ENCODE peak calls at places on chromosomes 13 and 19, in ten cellular contexts. One of them, this sample, is unnamed. For H3K4me1, the result is how much of the 10 kb centered on the place peaks cover.

GRCh38 chr19:39129116-39129515 is 3.5 kb downstream of the PAK4 start:
- DNase-seq in IMR-90: no peak
- DNase-seq in transverse colon: no peak
- DNase-seq in uterus: no peak
- DNase-seq in testis: no peak
- DNase-seq in tibial nerve: no peak
- DNase-seq in body of pancreas: no peak
- DNase-seq in Peyer's patch: no peak
- DNase-seq in endothelial cell of umbilical vein: no peak
- DNase-seq in right lobe of liver: no peak
- DNase-seq in this sample: no peak

GRCh38 chr19:4233282-4233853 is 4.0 kb downstream of the EBI3 start:
- DNase-seq in tibial nerve: peak
- DNase-seq in body of pancreas: peak
- DNase-seq in IMR-90: peak
- DNase-seq in uterus: no peak
- DNase-seq in right lobe of liver: no peak
- DNase-seq in endothelial cell of umbilical vein: no peak
- DNase-seq in Peyer's patch: peak
- DNase-seq in transverse colon: peak
- DNase-seq in testis: peak
- DNase-seq in this sample: peak

GRCh38 chr13:101457176-101457575 is 4.7 kb downstream of the ITGBL1 start:
- DNase-seq in uterus: no peak
- DNase-seq in Peyer's patch: no peak
- DNase-seq in body of pancreas: no peak
- DNase-seq in tibial nerve: no peak
- DNase-seq in endothelial cell of umbilical vein: no peak
- DNase-seq in right lobe of liver: no peak
- DNase-seq in testis: no peak
- DNase-seq in IMR-90: no peak
- DNase-seq in transverse colon: no peak
- DNase-seq in this sample: no peak

GRCh38 chr13:108915095-108915633 is 285.8 kb downstream of the MYO16 start:
- DNase-seq in transverse colon: no peak
- DNase-seq in Peyer's patch: no peak
- DNase-seq in tibial nerve: peak
- DNase-seq in testis: peak
- DNase-seq in right lobe of liver: no peak
- DNase-seq in body of pancreas: no peak
- DNase-seq in IMR-90: peak
- DNase-seq in endothelial cell of umbilical vein: peak
- DNase-seq in uterus: no peak
- DNase-seq in this sample: peak

GRCh38 chr13:68944272-68944671 is 1163.4 kb upstream of the ATXN8OS start:
- DNase-seq in endothelial cell of umbilical vein: no peak
- DNase-seq in right lobe of liver: no peak
- DNase-seq in Peyer's patch: no peak
- DNase-seq in testis: no peak
- DNase-seq in transverse colon: no peak
- DNase-seq in IMR-90: no peak
- DNase-seq in tibial nerve: no peak
- DNase-seq in body of pancreas: no peak
- DNase-seq in uterus: no peak
- DNase-seq in this sample: no peak

GRCh38 chr19:461664-462551 is 1.1 kb upstream of the SHC2 start:
- DNase-seq in Peyer's patch: peak
- DNase-seq in transverse colon: peak
- DNase-seq in right lobe of liver: peak
- DNase-seq in endothelial cell of umbilical vein: no peak
- DNase-seq in testis: peak
- DNase-seq in body of pancreas: peak
- DNase-seq in uterus: peak
- DNase-seq in IMR-90: no peak
- DNase-seq in tibial nerve: no peak
- DNase-seq in this sample: peak

GRCh38 chr19:45477713-45478453 is 10.1 kb downstream of the FOSB start:
- DNase-seq in right lobe of liver: no peak
- DNase-seq in body of pancreas: no peak
- DNase-seq in tibial nerve: no peak
- DNase-seq in endothelial cell of umbilical vein: no peak
- DNase-seq in IMR-90: no peak
- DNase-seq in Peyer's patch: no peak
- DNase-seq in uterus: no peak
- DNase-seq in transverse colon: no peak
- DNase-seq in testis: no peak
- DNase-seq in this sample: no peak

GRCh38 chr13:97659602-97660001 is 225.6 kb downstream of the RAP2A start:
- DNase-seq in Peyer's patch: no peak
- DNase-seq in body of pancreas: no peak
- DNase-seq in uterus: no peak
- DNase-seq in tibial nerve: no peak
- DNase-seq in testis: peak
- DNase-seq in endothelial cell of umbilical vein: peak
- DNase-seq in right lobe of liver: no peak
- DNase-seq in transverse colon: no peak
- DNase-seq in IMR-90: peak
- DNase-seq in this sample: peak

GRCh38 chr13:110450941-110451340 is 110.6 kb downstream of the RAB20 start:
- DNase-seq in endothelial cell of umbilical vein: no peak
- DNase-seq in Peyer's patch: no peak
- DNase-seq in body of pancreas: no peak
- DNase-seq in uterus: no peak
- DNase-seq in right lobe of liver: no peak
- DNase-seq in IMR-90: no peak
- DNase-seq in testis: no peak
- DNase-seq in tibial nerve: no peak
- DNase-seq in transverse colon: no peak
- DNase-seq in this sample: no peak

GRCh38 chr13:63625869-63626268 is 2210.2 kb upstream of the PCDH20 start:
- DNase-seq in Peyer's patch: no peak
- DNase-seq in uterus: no peak
- DNase-seq in body of pancreas: no peak
- DNase-seq in testis: no peak
- DNase-seq in right lobe of liver: no peak
- DNase-seq in endothelial cell of umbilical vein: no peak
- DNase-seq in IMR-90: peak
- DNase-seq in transverse colon: no peak
- DNase-seq in tibial nerve: no peak
- DNase-seq in this sample: no peak

GRCh38 chr19:5676105-5676671 is 4.1 kb downstream of the MICOS13 start:
- DNase-seq in testis: no peak
- DNase-seq in transverse colon: no peak
- DNase-seq in uterus: no peak
- DNase-seq in Peyer's patch: peak
- DNase-seq in endothelial cell of umbilical vein: no peak
- DNase-seq in IMR-90: no peak
- DNase-seq in right lobe of liver: no peak
- DNase-seq in tibial nerve: no peak
- DNase-seq in body of pancreas: no peak
- DNase-seq in this sample: peak

DNA sequence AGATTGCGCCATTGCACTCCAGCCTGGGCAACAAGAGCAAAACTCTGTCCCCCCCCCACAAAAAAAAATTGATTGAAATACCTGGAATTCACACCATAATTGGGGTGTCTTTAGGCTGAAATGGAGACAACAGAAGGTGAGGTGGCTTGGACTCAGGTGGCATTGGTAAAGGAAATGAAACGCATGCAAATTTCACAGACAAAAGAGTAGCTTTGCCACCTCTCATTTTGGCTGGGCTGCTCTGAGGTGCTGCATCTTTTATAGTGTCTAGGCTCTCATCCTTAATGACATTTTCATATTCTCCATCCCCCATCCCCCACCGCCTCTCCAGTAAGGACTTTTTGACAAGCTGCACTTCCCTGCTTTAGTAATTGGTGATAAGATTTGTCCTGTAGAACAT is 6.9 kb downstream of the UBE2L5 start:
- DNase-seq in transverse colon: no peak
- DNase-seq in uterus: no peak
- DNase-seq in Peyer's patch: no peak
- DNase-seq in tibial nerve: no peak
- DNase-seq in body of pancreas: no peak
- DNase-seq in right lobe of liver: no peak
- DNase-seq in IMR-90: no peak
- DNase-seq in endothelial cell of umbilical vein: no peak
- DNase-seq in testis: no peak
- DNase-seq in this sample: no peak
- H3K4me1 ChIP-seq in transverse colon: under half
- H3K4me1 ChIP-seq in uterus: under half
- H3K4me1 ChIP-seq in Peyer's patch: under half
- H3K4me1 ChIP-seq in tibial nerve: under half
- H3K4me1 ChIP-seq in body of pancreas: under half
- H3K4me1 ChIP-seq in right lobe of liver: under half
- H3K4me1 ChIP-seq in IMR-90: under half
- H3K4me1 ChIP-seq in endothelial cell of umbilical vein: under half
- H3K4me1 ChIP-seq in testis: under half
- H3K4me1 ChIP-seq in this sample: under half

DNA sequence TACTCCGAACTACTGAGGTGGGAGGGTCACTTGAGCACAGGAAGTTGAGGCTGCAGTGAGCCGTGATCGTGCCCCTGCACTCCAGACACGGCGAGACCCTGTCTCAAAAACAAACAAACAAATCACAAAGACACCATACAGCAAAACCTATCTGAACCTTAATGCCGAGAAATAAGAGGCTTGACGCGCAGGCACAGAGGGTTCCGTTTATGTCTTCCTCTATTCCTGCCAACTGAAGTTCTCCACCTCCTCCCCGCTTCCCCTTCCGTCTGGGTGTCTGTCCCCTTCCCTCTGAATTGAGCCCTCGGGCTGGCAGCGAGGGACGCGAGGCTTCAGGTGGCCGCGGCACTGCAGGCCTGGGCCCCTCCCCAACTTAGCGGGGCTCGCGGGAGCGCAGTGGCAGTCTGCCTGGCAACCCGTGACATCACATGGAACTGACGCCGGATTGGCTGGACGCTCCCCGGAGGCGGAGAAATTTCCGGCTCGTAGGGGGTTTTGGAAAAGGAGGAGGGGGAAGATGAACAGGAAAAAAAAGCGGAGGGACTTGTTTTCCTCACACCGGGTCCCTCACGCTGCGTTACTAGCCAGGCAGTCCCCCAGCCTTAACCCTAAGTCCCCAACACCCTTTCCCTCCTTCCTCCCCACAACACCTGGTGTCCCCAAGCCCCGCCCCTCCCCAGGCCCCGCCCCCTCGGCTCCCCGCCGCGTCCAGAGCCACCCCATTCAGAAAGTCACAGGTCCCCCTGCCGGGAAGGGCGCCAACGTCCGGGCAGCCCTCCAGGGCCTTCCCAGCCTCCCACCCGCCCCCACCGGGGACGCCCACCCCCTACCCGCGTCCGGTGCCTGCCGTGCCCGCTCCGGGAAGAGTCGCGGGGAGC is 1.1 kb upstream of the MYBPC2 start:
- DNase-seq in IMR-90: peak
- DNase-seq in endothelial cell of umbilical vein: peak
- DNase-seq in uterus: peak
- DNase-seq in testis: peak
- DNase-seq in Peyer's patch: peak
- DNase-seq in tibial nerve: peak
- DNase-seq in transverse colon: peak
- DNase-seq in right lobe of liver: peak
- DNase-seq in body of pancreas: peak
- DNase-seq in this sample: peak
- TF ChIP-seq POLR2A in IMR-90: no peak
- TF ChIP-seq POLR2A in endothelial cell of umbilical vein: no peak
- TF ChIP-seq POLR2A in uterus: no peak
- TF ChIP-seq POLR2A in testis: no peak
- TF ChIP-seq POLR2A in Peyer's patch: no peak
- TF ChIP-seq POLR2A in tibial nerve: no peak
- TF ChIP-seq POLR2A in transverse colon: peak
- TF ChIP-seq POLR2A in right lobe of liver: peak
- TF ChIP-seq POLR2A in body of pancreas: peak
- TF ChIP-seq POLR2A in this sample: no peak

DNA sequence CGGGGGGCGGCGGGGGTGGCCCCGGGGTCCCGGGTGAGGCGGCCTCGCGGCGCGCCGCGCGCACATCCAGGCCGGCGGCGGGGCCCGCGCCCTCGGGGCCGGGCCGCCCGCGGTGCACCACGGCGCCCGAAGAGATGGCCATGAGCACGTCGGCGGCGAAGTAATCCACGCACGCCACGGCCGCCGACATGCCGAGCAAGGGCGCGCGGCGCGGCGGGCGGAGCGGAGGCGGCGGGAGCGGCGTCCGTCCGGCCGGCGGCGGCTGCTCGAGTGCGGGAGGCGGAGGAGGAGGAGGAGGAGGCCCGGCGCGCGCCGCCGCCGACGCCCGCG is at the start of gene KLF16:
- DNase-seq in right lobe of liver: no peak
- DNase-seq in IMR-90: no peak
- DNase-seq in Peyer's patch: no peak
- DNase-seq in endothelial cell of umbilical vein: no peak
- DNase-seq in testis: no peak
- DNase-seq in body of pancreas: no peak
- DNase-seq in uterus: no peak
- DNase-seq in tibial nerve: no peak
- DNase-seq in transverse colon: no peak
- DNase-seq in this sample: no peak
- H3K4me1 ChIP-seq in right lobe of liver: under half
- H3K4me1 ChIP-seq in IMR-90: under half
- H3K4me1 ChIP-seq in Peyer's patch: under half
- H3K4me1 ChIP-seq in endothelial cell of umbilical vein: under half
- H3K4me1 ChIP-seq in testis: under half
- H3K4me1 ChIP-seq in body of pancreas: under half
- H3K4me1 ChIP-seq in uterus: under half
- H3K4me1 ChIP-seq in tibial nerve: half or more
- H3K4me1 ChIP-seq in transverse colon: half or more
- H3K4me1 ChIP-seq in this sample: under half

DNA sequence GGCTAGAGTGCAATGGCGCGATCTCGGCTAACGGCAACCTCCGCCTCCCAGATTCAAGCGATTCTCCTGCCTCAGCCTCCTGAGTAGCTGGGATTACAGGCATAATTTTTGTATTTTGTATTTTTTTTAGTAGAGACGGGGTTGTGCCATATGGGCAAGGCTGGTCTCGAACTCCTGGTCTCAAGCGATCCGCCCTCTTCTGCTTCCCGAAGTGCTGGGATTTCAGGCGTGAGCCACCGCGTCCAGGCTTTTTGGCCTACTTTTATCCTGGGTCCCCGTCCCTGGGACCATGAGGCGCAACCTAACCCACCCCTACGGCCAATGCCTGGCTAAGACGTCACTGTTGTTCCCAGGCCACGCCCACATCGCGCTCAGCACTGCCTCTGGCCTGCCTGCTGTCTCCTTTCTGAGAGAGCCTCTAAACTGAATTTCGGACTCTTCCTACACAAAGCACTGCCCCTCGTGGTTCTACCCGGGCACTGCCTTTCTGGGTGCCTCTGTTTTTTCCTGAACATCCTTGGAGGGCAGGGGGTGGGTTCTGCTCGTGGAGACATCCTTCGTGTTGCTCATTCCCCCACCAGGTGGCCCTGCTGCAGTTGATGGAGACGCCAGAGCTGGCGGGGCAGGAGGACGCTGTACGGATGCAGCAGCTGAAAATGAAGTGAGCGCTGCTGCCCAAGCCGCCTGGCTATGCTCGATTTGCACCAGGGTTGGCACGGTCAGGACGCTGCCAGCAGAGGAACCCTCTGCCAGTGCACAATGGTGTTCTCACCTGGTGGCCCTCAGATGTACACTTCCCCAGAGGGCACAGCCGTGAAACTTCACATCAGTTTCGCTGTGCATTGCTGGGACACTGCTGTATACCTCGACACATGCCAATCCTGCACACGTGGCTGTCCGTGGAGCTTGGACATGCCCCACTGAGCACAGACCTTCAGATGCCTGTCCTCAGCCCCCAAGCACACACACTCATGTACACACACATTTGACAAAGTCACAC is 2.0 kb downstream of the REX1BD start:
- DNase-seq in Peyer's patch: no peak
- DNase-seq in testis: peak
- DNase-seq in endothelial cell of umbilical vein: no peak
- DNase-seq in tibial nerve: peak
- DNase-seq in right lobe of liver: no peak
- DNase-seq in transverse colon: peak
- DNase-seq in body of pancreas: no peak
- DNase-seq in IMR-90: peak
- DNase-seq in uterus: no peak
- DNase-seq in this sample: no peak
- TF ChIP-seq POLR2A in Peyer's patch: no peak
- TF ChIP-seq POLR2A in testis: no peak
- TF ChIP-seq POLR2A in endothelial cell of umbilical vein: no peak
- TF ChIP-seq POLR2A in tibial nerve: no peak
- TF ChIP-seq POLR2A in right lobe of liver: no peak
- TF ChIP-seq POLR2A in transverse colon: no peak
- TF ChIP-seq POLR2A in body of pancreas: no peak
- TF ChIP-seq POLR2A in IMR-90: no peak
- TF ChIP-seq POLR2A in uterus: no peak
- TF ChIP-seq POLR2A in this sample: no peak

This sample was measured in adrenal gland.